ENCODE peak calls at places on chromosome 16, in five cellular contexts. J, A, N, T and Q are unnamed samples.

GRCh38 chr16:57567691-57568090 is 25.2 kb downstream of the ADGRG5 start:
- DNase-seq in J (no peak), A (no peak), N (no peak), T (no peak), Q (no peak)

GRCh38 chr16:69932228-69932627 is 18.9 kb upstream of the CLEC18A start:
- DNase-seq in J (no peak), A (no peak), N (no peak), T (no peak), Q (no peak)

GRCh38 chr16:4339909-4340308 is 11.2 kb downstream of the PAM16 start:
- DNase-seq in J (no peak), A (peak), N (peak), T (no peak), Q (no peak)

GRCh38 chr16:69417537-69418199 is 6.8 kb upstream of the CYB5B start:
- DNase-seq in J (no peak), A (no peak), N (no peak), T (no peak), Q (peak)

GRCh38 chr16:81195907-81196534 is 42.5 kb upstream of the BCO1 start:
- DNase-seq in J (no peak), A (no peak), N (no peak), T (no peak), Q (no peak)

GRCh38 chr16:87620201-87620495 is 17.8 kb downstream of the JPH3 start:
- DNase-seq in J (no peak), A (no peak), N (no peak), T (no peak), Q (no peak)

GRCh38 chr16:89067677-89068076 is 26.0 kb upstream of the ACSF3 start:
- DNase-seq in J (no peak), A (peak), N (no peak), T (no peak), Q (peak)

GRCh38 chr16:13322357-13322756 is 421.0 kb downstream of the SHISA9 start:
- DNase-seq in J (no peak), A (no peak), N (no peak), T (no peak), Q (no peak)

GRCh38 chr16:72126429-72126765 is 32.8 kb downstream of the DHX38 start:
- DNase-seq in J (no peak), A (no peak), N (no peak), T (no peak), Q (no peak)

GRCh38 chr16:88308441-88309173 is 74.2 kb upstream of the ZNF469 start:
- DNase-seq in J (no peak), A (no peak), N (no peak), T (no peak), Q (no peak)

GRCh38 chr16:9755076-9755475 is 427.2 kb downstream of the GRIN2A start:
- DNase-seq in J (no peak), A (no peak), N (peak), T (no peak), Q (no peak)

GRCh38 chr16:30010817-30011504 is at the start of gene DOC2A:
- DNase-seq in J (no peak), A (no peak), N (no peak), T (no peak), Q (no peak)

GRCh38 chr16:12558641-12559040 is 245.0 kb downstream of the CPPED1 start:
- DNase-seq in J (no peak), A (no peak), N (no peak), T (no peak), Q (no peak)

GRCh38 chr16:3578121-3578520 is 918 bp upstream of the NLRC3 start:
- DNase-seq in J (no peak), A (no peak), N (no peak), T (no peak), Q (no peak)

GRCh38 chr16:69936751-69937211 is 14.4 kb upstream of the CLEC18A start:
- DNase-seq in J (no peak), A (no peak), N (no peak), T (no peak), Q (no peak)

GRCh38 chr16:66952430-66953139 is 8.5 kb upstream of the CES3 start:
- DNase-seq in J (no peak), A (no peak), N (no peak), T (no peak), Q (no peak)

GRCh38 chr16:82704369-82704768 is 77.6 kb downstream of the CDH13 start:
- DNase-seq in J (no peak), A (no peak), N (no peak), T (no peak), Q (no peak)

GRCh38 chr16:57530531-57531252 is 5.7 kb downstream of the CCDC102A start:
- DNase-seq in J (no peak), A (no peak), N (no peak), T (no peak), Q (no peak)

GRCh38 chr16:26889751-26890150 is 177.0 kb upstream of the C16orf82 start:
- DNase-seq in J (no peak), A (no peak), N (no peak), T (no peak), Q (no peak)

GRCh38 chr16:75931043-75931442 is 204.8 kb upstream of the CPHXL start:
- DNase-seq in J (no peak), A (no peak), N (no peak), T (no peak), Q (peak)

GRCh38 chr16:76653390-76654026 is 376.3 kb downstream of the CNTNAP4 start:
- DNase-seq in J (no peak), A (no peak), N (peak), T (no peak), Q (peak)

GRCh38 chr16:85329059-85329812 is 217.0 kb upstream of the CIBAR2 start:
- DNase-seq in J (peak), A (peak), N (no peak), T (no peak), Q (no peak)

GRCh38 chr16:58656872-58657271 is 27.2 kb upstream of the CNOT1 start:
- DNase-seq in J (no peak), A (no peak), N (no peak), T (no peak), Q (no peak)

GRCh38 chr16:31298340-31298739 is 38.6 kb downstream of the ITGAM start:
- DNase-seq in J (no peak), A (no peak), N (no peak), T (no peak), Q (no peak)

GRCh38 chr16:24526701-24527470 is 12.5 kb upstream of the RBBP6 start:
- DNase-seq in J (no peak), A (no peak), N (no peak), T (no peak), Q (peak)

GRCh38 chr16:54649846-54650245 is 280.8 kb upstream of the IRX5 start:
- DNase-seq in J (no peak), A (no peak), N (no peak), T (no peak), Q (no peak)

GRCh38 chr16:23835390-23836077 is at the start of gene PRKCB:
- DNase-seq in J (no peak), A (peak), N (peak), T (peak), Q (peak)

GRCh38 chr16:4298761-4299522 is 16.9 kb upstream of the GLIS2 start:
- DNase-seq in J (peak), A (peak), N (peak), T (no peak), Q (peak)

GRCh38 chr16:70523013-70523620 is at the start of gene COG4:
- DNase-seq in J (peak), A (peak), N (peak), T (peak), Q (peak)

GRCh38 chr16:83335076-83335475 is 472.7 kb upstream of the HSBP1 start:
- DNase-seq in J (no peak), A (no peak), N (no peak), T (no peak), Q (no peak)

GRCh38 chr16:20741555-20742285 is at the start of gene THUMPD1:
- DNase-seq in J (peak), A (peak), N (peak), T (peak), Q (peak)

GRCh38 chr16:20744922-20745440 is 3.4 kb upstream of the THUMPD1 start:
- DNase-seq in J (no peak), A (no peak), N (no peak), T (peak), Q (no peak)

GRCh38 chr16:20743591-20743990 is 2.0 kb upstream of the THUMPD1 start:
- DNase-seq in J (no peak), A (no peak), N (no peak), T (no peak), Q (no peak)

GRCh38 chr16:20740901-20741491 is 622 bp downstream of the THUMPD1 start:
- DNase-seq in J (peak), A (peak), N (peak), T (peak), Q (peak)

DNA sequence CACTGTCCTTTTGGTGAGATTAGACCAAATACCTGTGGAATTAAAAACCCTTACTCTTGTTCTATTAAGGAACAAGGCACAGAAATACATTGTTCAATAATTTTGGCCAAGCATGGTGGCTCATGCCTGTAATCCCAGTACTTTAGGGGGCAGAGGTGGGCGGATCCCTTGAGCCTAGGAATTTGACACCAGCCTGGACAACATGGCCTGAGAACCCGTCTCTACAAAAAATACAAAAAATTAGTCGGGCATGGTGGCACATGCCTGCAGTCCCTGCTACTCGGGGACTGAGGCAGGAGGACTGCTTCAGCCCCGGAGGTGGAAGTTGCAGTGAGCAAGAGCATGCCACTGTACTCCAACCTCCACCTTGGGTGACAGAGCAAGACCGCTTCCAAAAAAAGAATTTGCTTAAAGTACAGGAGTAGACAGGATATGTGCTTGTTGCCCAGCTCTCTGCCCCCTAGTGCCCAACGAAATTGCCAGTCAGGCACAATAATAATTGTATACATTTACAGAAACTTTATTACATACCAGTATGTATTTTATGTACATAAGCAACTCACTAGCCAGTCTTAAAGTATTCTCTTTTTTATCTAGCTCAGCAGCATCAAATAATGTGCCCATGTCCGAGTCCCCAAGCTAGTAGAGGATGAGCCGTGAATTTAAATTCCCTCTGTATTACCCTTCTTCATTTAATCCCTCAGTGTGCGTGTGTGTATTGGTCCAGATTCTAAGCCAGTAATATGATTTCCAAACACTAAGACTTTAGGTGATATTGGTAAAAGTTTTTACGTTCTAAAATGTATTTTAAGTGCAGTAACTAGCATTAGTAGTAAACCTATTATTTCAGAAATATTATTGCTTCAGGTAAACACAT is 1.4 kb downstream of the THUMPD1 start:
- DNase-seq in J (no peak), A (no peak), N (peak), T (peak), Q (peak)
- H3K4me3 ChIP-seq in J (peak), A (peak), N (peak), T (peak), Q (peak)

GRCh38 chr16:7404217-7404616 is 71.6 kb downstream of the RBFOX1 start:
- DNase-seq in J (no peak), A (no peak), N (no peak), T (no peak), Q (no peak)

GRCh38 chr16:7400117-7400890 is 67.7 kb downstream of the RBFOX1 start:
- DNase-seq in J (no peak), A (no peak), N (no peak), T (no peak), Q (no peak)

GRCh38 chr16:7399296-7399695 is 66.7 kb downstream of the RBFOX1 start:
- DNase-seq in J (no peak), A (no peak), N (no peak), T (no peak), Q (no peak)

GRCh38 chr16:7408700-7409340 is 76.2 kb downstream of the RBFOX1 start:
- DNase-seq in J (no peak), A (no peak), N (no peak), T (no peak), Q (no peak)

GRCh38 chr16:7405166-7405565 is 72.5 kb downstream of the RBFOX1 start:
- DNase-seq in J (no peak), A (peak), N (no peak), T (no peak), Q (peak)
- TF ChIP-seq CTCF in J (no peak), A (no peak), N (no peak), T (no peak), Q (peak)

DNA sequence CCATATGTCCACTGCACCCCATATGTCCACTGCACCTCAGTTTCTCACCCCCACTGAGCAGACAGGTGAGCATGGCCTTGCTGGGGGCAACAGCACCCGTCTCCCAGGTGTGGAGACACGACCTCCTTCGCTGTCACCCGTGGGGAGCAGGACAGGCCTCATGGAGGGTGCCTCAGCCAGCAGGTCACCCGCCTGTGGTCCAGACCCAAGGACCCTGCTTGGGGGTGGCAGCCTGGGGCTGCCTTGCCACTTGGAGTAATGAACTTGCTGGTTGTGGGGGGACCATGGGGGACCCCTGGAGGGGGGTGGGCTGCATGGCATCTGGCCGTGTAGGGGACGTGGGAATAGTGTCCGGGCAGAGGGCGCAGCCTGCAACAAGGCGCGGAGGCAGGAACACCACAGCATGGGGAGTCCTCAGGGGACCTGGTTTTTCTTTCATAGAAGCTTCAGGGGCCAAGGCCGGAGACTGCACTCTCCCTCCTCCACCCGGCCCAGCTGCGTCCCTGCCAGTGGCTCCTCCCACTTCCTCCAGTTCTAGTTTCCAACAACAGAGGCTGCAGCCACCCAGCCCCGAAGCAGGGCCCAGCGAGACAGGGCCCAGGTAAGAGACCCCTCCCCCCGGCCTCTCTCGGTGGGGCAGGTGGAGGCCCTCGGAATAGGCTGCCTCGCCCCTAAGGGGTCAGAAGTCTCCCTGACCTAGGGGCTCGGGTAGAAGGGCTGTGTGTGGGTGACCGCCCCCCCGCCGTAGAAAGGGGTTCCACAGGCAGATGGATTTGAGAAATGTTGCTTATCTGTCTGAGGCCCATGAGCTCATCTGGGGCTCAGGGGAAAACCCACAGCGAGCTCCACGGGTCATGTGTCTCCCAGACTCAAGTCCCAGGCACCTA is at the start of gene NHLRC4:
- DNase-seq in J (no peak), A (peak), N (peak), T (peak), Q (no peak)
- H3K4me3 ChIP-seq in J (no peak), A (peak), N (peak), T (peak), Q (no peak)

GRCh38 chr16:56425439-56425832 is at the start of gene AMFR:
- DNase-seq in J (peak), A (peak), N (peak), T (no peak), Q (peak)

GRCh38 chr16:56424791-56425438 is 430 bp downstream of the AMFR start:
- DNase-seq in J (no peak), A (no peak), N (no peak), T (no peak), Q (no peak)

GRCh38 chr16:56422896-56423441 is 2.4 kb downstream of the AMFR start:
- DNase-seq in J (no peak), A (no peak), N (no peak), T (no peak), Q (no peak)

GRCh38 chr16:56424404-56424765 is 960 bp downstream of the AMFR start:
- DNase-seq in J (no peak), A (no peak), N (no peak), T (no peak), Q (no peak)

GRCh38 chr16:56423584-56424403 is 1.6 kb downstream of the AMFR start:
- DNase-seq in J (no peak), A (no peak), N (no peak), T (no peak), Q (no peak)
- TF ChIP-seq CTCF in J (no peak), A (no peak), N (no peak), T (no peak), Q (no peak)

GRCh38 chr16:67987460-67988160 is 7.3 kb upstream of the DPEP3 start:
- DNase-seq in J (no peak), A (no peak), N (peak), T (no peak), Q (peak)
- H3K4me3 ChIP-seq in J (no peak), A (no peak), N (no peak), T (no peak), Q (no peak)

GRCh38 chr16:20624882-20625807 is 49.0 kb upstream of the ACSM2B start:
- DNase-seq in J (no peak), A (no peak), N (no peak), T (no peak), Q (no peak)
- TF ChIP-seq CTCF in J (no peak), A (no peak), N (no peak), T (no peak), Q (no peak)

DNA sequence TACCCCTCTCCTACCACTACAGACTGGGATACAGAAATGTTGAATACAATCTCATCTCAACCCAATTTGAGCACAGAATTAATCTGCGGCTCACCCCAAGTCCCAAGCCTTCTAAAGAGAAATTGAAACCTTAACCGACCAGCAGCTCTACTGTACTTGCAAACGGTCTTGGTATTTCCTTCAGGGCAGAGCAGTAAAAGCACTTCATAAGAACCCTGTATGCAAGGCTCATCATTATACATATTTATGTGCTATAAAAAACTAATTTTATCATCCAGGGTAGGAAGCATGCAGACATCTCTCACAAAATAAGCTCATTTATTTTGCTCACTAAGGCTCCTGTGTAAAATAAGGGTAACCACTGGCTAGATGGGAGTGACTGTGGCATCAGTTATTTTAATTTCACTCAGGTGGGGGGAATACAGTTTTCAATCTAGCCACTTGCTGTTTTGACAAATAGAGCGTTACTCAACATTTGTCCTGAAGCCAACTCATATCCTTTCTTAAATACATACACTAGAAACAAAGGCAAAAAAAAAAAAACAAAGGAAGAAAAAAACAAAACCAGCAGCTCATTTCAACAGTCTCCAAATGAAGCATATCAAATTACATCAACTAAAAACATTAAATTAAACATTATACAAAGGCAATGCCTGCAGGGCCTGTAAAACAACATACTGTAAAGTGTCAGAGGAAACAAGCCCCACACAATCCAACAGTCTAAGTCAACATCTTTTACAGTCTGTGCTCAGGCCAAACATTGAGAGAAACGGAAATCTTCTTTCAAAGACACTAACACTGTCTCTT is 65.0 kb downstream of the PARN start:
- DNase-seq in J (no peak), A (no peak), N (peak), T (no peak), Q (peak)
- H3K4me3 ChIP-seq in J (no peak), A (no peak), N (no peak), T (no peak), Q (no peak)